ENCODE peak calls at places on chromosomes 2 and 18, in four cellular contexts. I, K, H and W are unnamed samples.

GRCh38 chr18:63887424-63887823 is at the start of gene SERPINB2:
- DNase-seq in I (no peak), K (no peak), H (no peak), W (no peak)

GRCh38 chr2:26854283-26854827 is 6.4 kb downstream of the DPYSL5 start:
- DNase-seq in I (no peak), K (no peak), H (no peak), W (no peak)

GRCh38 chr18:39685303-39685902 is 2119.8 kb upstream of the CELF4 start:
- DNase-seq in I (no peak), K (no peak), H (no peak), W (no peak)

GRCh38 chr18:74820160-74820780 is 222.6 kb downstream of the ZNF407 start:
- DNase-seq in I (no peak), K (no peak), H (no peak), W (no peak)

GRCh38 chr18:57925706-57926105 is 118.3 kb upstream of the NEDD4L start:
- DNase-seq in I (no peak), K (peak; percentile 24), H (no peak), W (no peak)

GRCh38 chr2:69299772-69300516 is 87.1 kb downstream of the GFPT1 start:
- DNase-seq in I (no peak), K (no peak), H (no peak), W (no peak)

GRCh38 chr2:38164881-38165280 is 88.9 kb upstream of the CYP1B1 start:
- DNase-seq in I (no peak), K (no peak), H (no peak), W (no peak)

GRCh38 chr2:180004731-180005130 is 2.4 kb downstream of the CWC22 start:
- DNase-seq in I (no peak), K (no peak), H (no peak), W (no peak)

GRCh38 chr18:44130365-44130942 is 550.2 kb upstream of the SETBP1 start:
- DNase-seq in I (peak; percentile 10), K (no peak), H (no peak), W (no peak)

DNA sequence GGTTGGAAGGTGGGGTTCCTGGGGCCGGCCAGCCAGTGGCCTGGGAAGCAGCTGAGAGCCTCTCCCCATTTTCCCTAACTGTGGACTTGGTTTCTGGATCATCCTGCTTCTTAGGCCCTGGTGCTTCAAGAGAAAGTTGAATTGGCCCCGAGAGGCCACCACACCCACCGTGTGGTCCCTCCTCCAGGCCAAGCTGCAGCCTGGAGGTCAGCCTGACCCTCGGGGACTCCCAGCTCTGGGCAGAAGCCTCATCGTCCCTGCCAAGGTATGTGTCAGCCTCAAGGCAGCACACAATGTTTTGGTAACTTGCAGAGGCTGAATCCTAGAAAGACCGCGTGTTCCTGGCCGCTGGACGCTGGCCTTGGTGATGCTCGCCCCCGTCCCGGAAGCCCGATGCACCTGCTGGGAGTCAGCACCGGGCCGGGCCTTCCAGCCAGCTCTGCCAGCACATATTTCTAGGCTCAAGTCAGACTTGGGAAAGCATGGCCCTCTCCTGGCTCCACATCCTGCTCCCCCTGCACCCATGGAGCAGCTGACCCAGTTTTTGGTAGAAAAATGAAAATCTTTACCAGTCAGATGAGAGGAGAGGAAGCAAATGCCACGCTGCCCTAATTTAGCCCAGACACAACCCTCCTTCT is 72.6 kb downstream of the ACTR2 start:
- DNase-seq in I (peak; percentile 49), K (no peak), H (peak; percentile 65), W (peak; percentile 91)
- H3K4me3 ChIP-seq in I (no peak overlapping the region), K (no peak overlapping the region), H (peak overlapping the region; percentile 11), W (peak overlapping the region; percentile 51)

DNA sequence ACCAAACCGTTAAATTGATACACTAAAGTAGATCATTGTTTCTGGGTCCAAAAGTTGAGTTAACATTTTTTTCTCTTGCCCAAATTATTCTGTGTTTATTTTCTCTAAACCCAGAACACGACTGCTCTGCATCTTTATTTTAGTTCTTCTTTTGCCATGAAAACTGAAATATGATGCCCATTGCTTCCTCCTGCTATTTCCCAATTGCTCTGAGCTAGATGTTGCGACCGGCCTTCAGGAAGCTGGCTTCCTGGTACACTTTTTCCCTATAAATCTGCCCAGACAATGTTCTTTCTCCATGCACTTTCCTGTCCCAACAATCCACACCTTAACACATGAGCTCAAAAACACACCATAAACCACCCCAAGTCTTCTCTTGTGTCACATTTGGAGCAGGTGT is 501.4 kb downstream of the FBXO15 start:
- DNase-seq in I (no peak), K (no peak), H (no peak), W (no peak)
- H3K27ac ChIP-seq in I (no peak overlapping the region), K (peak overlapping the region; percentile 85), H (no peak overlapping the region), W (no peak overlapping the region)

GRCh38 chr18:3119401-3120323 is 100.1 kb downstream of the MYOM1 start:
- DNase-seq in I (peak; percentile 26), K (no peak), H (no peak), W (no peak)
- TF ChIP-seq CTCF in I (no peak), K (no peak), H (no peak), W (no peak)

DNA sequence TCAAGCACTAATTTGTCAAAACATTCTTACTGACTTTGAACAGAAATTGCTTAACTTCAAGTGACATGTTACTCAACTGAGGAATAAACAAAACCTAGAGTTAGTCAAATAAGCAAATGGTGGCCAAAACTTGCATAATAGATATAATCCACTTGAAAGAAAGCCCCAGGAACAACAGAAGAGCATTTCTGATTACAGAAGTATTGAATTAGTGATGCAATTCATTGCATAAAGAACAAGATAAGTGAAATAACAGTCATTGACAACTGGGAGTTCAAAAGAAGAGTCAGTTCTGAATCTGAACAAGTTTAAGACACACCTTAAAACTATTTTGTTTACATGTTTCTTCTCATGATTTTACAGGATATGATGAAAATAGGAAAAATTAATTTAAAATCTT is 30.8 kb downstream of the COBLL1 start:
- DNase-seq in I (no peak), K (no peak), H (no peak), W (no peak)
- H3K4me3 ChIP-seq in I (no peak overlapping the region), K (no peak overlapping the region), H (no peak overlapping the region), W (no peak overlapping the region)